ENCODE peak calls at places on chromosomes 7 and 10, in nine cellular contexts. G, R, J, I, L, X, F, D and U are unnamed samples.

GRCh38 chr10:100659361-100660098 is 85.9 kb upstream of the PAX2 start:
- DNase-seq in G (no peak), R (peak; percentile 23), J (peak; percentile 49), I (no peak), L (no peak), X (no peak), F (no peak), D (no peak), U (no peak)

GRCh38 chr7:4799508-4800268 is 24.3 kb downstream of the AP5Z1 start:
- DNase-seq in G (no peak), R (peak; percentile 51), J (peak; percentile 43), I (no peak), L (no peak), X (no peak), F (no peak), D (no peak), U (no peak)

GRCh38 chr7:1536105-1536767 is 5.7 kb downstream of the MAFK start:
- DNase-seq in G (no peak), R (no peak), J (no peak), I (no peak), L (no peak), X (no peak), F (no peak), D (no peak), U (no peak)

GRCh38 chr7:128672927-128673517 is 930 bp downstream of the GARIN1A start:
- DNase-seq in G (no peak), R (peak; percentile 56), J (peak; percentile 80), I (no peak), L (no peak), X (peak; percentile 34), F (no peak), D (no peak), U (no peak)

GRCh38 chr10:77457266-77457665 is 180.3 kb downstream of the KCNMA1 start:
- DNase-seq in G (no peak), R (no peak), J (no peak), I (no peak), L (no peak), X (no peak), F (no peak), D (no peak), U (no peak)

GRCh38 chr7:133570321-133570720 is 317.4 kb downstream of the EXOC4 start:
- DNase-seq in G (no peak), R (no peak), J (no peak), I (no peak), L (no peak), X (peak; percentile 18), F (no peak), D (no peak), U (no peak)

GRCh38 chr10:60048146-60048545 is 141.8 kb upstream of the CCDC6 start:
- DNase-seq in G (peak; percentile 35), R (peak; percentile 33), J (peak; percentile 66), I (no peak), L (peak; percentile 36), X (peak; percentile 15), F (no peak), D (no peak), U (peak; percentile 15)

GRCh38 chr10:14698487-14699170 is 76.1 kb downstream of the FAM107B start:
- DNase-seq in G (peak; percentile 23), R (peak; percentile 93), J (no peak), I (peak; percentile 37), L (no peak), X (peak; percentile 16), F (no peak), D (no peak), U (no peak)

GRCh38 chr10:131832056-131832685 is 68.6 kb upstream of the PPP2R2D start:
- DNase-seq in G (no peak), R (no peak), J (no peak), I (no peak), L (no peak), X (no peak), F (no peak), D (no peak), U (no peak)

GRCh38 chr10:124672181-124672638 is 72.0 kb downstream of the FAM53B start:
- DNase-seq in G (no peak), R (peak; percentile 61), J (no peak), I (no peak), L (no peak), X (no peak), F (no peak), D (no peak), U (peak; percentile 68)

GRCh38 chr10:124670849-124671248 is 73.3 kb downstream of the FAM53B start:
- DNase-seq in G (no peak), R (no peak), J (no peak), I (no peak), L (no peak), X (no peak), F (no peak), D (no peak), U (peak; percentile 75)

GRCh38 chr10:124669824-124670654 is 74.1 kb downstream of the FAM53B start:
- DNase-seq in G (no peak), R (no peak), J (no peak), I (no peak), L (no peak), X (no peak), F (no peak), D (no peak), U (no peak)

GRCh38 chr10:124669141-124669823 is 74.9 kb downstream of the FAM53B start:
- DNase-seq in G (no peak), R (no peak), J (no peak), I (no peak), L (no peak), X (no peak), F (no peak), D (no peak), U (no peak)

GRCh38 chr10:124671486-124672075 is 72.6 kb downstream of the FAM53B start:
- DNase-seq in G (no peak), R (peak; percentile 73), J (no peak), I (no peak), L (no peak), X (no peak), F (no peak), D (peak; percentile 59), U (peak; percentile 93)
- TF ChIP-seq CTCF in G (no peak), R (no peak), J (peak; percentile 39), I (no peak), L (no peak), X (no peak), F (peak; percentile 33), D (peak; percentile 51), U (peak; percentile 50)

GRCh38 chr10:110978204-110978603 is 58.8 kb downstream of the SHOC2 start:
- DNase-seq in G (no peak), R (no peak), J (no peak), I (no peak), L (no peak), X (peak; percentile 68), F (no peak), D (no peak), U (no peak)
- TF ChIP-seq CTCF in G (no peak), R (no peak), J (no peak), I (no peak), L (no peak), X (no peak), F (no peak), D (no peak), U (no peak)

GRCh38 chr10:46557319-46558140 is 1.1 kb upstream of the GPRIN2 start:
- DNase-seq in G (peak; percentile 34), R (no peak), J (peak; percentile 74), I (no peak), L (peak; percentile 33), X (no peak), F (peak; percentile 19), D (no peak), U (peak; percentile 28)

GRCh38 chr10:46555366-46555712 is 1.1 kb downstream of the GPRIN2 start:
- DNase-seq in G (peak; percentile 28), R (no peak), J (peak; percentile 56), I (no peak), L (no peak), X (no peak), F (peak; percentile 11), D (no peak), U (no peak)

GRCh38 chr10:46555713-46556514 is 544 bp downstream of the GPRIN2 start:
- DNase-seq in G (peak; percentile 53), R (no peak), J (peak; percentile 93), I (no peak), L (peak; percentile 47), X (no peak), F (peak; percentile 63), D (no peak), U (no peak)

GRCh38 chr10:46558141-46558410 is 1.6 kb upstream of the GPRIN2 start:
- DNase-seq in G (no peak), R (no peak), J (no peak), I (no peak), L (no peak), X (no peak), F (no peak), D (no peak), U (no peak)

DNA sequence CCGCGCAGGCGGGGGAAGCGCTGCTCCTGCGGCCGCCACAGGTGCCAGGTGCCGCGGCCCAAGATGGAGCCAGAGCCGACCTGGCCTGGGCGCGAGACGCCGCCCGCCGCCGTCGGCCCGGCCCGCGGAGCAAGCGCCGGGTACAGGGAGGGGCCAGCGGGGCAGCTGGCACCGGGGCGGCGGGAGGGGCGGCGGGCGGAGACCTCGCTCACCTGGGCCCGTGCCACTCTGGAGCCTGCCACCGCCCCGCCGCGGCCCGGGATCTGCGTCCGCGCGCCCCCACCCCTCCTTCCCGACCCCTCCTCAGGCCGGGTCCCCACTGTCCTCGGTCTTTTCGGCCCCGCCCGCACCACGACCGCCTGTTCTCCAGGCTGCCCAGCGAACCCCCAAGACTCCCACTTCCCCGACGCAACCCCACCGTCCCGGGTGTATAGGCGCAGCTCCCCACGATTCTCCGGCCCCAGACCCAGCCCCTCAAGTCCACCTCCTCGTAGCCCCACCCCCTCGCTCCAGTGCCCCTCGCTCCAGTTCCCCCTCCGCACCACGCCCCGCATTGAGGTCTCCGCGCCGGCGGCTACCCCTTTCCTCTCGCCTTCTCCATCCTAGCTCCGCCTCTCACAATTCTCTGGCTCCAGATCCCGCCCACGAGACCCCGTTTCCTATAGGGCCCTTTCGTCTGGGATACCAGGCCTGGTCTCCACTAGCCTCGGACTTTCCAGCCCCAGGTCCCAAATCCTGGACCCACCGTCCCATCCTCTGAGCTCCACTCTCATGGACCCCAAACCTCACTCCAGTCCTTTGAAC is at the start of gene GPRIN2:
- DNase-seq in G (peak; percentile 81), R (no peak), J (peak; percentile 92), I (no peak), L (peak; percentile 80), X (no peak), F (peak; percentile 40), D (no peak), U (peak; percentile 32)
- TF ChIP-seq CTCF in G (no peak), R (no peak), J (no peak), I (no peak), L (no peak), X (no peak), F (no peak), D (no peak), U (no peak)

DNA sequence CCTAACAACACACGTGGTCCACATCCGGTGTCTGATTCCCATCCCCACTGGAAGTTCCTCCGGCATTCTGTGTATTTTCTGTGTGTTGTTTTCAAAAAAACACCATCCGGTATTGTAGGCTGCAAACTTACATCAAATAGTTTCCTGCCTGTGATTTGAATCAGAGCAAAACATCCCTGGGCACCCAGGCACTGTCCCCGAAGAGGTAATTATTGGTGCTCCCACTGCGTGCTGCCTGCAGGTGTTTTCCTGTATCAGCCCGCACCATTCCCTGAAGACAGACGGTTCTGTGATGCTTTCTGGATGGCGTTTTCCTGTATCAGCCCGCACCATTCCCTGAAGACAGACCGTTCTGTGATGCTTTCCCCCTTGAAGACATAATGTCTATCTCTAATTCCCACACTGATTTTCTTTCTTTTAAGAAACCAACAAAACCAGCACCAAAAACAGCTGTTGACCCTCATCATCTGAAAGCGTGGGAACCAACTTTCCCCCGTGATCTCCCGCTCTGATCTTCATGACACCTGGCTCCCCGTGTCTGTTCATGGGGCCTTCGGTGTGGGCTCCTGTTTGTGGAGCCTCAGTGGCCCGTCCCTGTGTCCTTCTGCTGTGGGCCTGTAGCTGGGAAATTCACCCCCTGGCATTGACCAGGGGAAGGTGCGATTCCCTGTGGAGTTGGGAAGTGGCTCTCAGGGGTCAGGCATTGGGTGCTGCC is 205.3 kb downstream of the ADARB2 start:
- DNase-seq in G (no peak), R (no peak), J (no peak), I (no peak), L (no peak), X (no peak), F (no peak), D (no peak), U (no peak)
- TF ChIP-seq CTCF in G (no peak), R (no peak), J (no peak), I (no peak), L (no peak), X (no peak), F (no peak), D (no peak), U (no peak)